ENCODE peak calls at places on chromosomes 6 and 20, in five cellular contexts. X is OCI-LY7; D is pancreas; G is activated T-cell treated with anti-CD3 and anti-CD28 coated beads for 24 hours; L is activated CD4-positive, alpha-beta memory T cell treated with anti-CD3 and anti-CD28 coated beads, Interleukin-2, amount 10 ng/mL, durations not matched to agents 7 days and 5 days. C is an unnamed sample.

GRCh38 chr6:24223131-24223715 is 97.2 kb downstream of the NRSN1 start:
- DNase-seq in G (no peak), L (no peak), D (no peak), X (no peak), C (no peak)

GRCh38 chr6:79048611-79049010 is 29.4 kb downstream of the PHIP start:
- DNase-seq in X (peak), D (no peak), L (no peak), G (no peak), C (peak)

GRCh38 chr6:149614352-149614751 is 34.2 kb downstream of the KATNA1 start:
- DNase-seq in D (no peak), G (no peak), X (no peak), L (no peak), C (no peak)

GRCh38 chr20:34874094-34874654 is 1.5 kb upstream of the GGT7 start:
- DNase-seq in G (peak), L (peak), D (peak), X (peak), C (peak)

GRCh38 chr6:17042422-17043147 is 59.3 kb upstream of the STMND1 start:
- DNase-seq in D (no peak), G (no peak), L (no peak), X (no peak), C (no peak)

GRCh38 chr20:17992224-17992637 is 23.4 kb downstream of the MGME1 start:
- DNase-seq in L (peak), D (no peak), G (peak), X (no peak), C (no peak)

GRCh38 chr20:2206957-2207769 is 88.6 kb upstream of the TGM3 start:
- DNase-seq in G (peak), X (no peak), D (peak), L (peak), C (peak)

GRCh38 chr6:28693033-28693750 is 167.5 kb downstream of the GPX5 start:
- DNase-seq in D (no peak), L (no peak), G (no peak), X (no peak), C (no peak)

GRCh38 chr6:120965814-120966213 is 368.5 kb downstream of the TBC1D32 start:
- DNase-seq in X (no peak), D (no peak), G (no peak), L (no peak), C (no peak)

GRCh38 chr20:44198872-44199271 is 11.7 kb downstream of the OSER1 start:
- DNase-seq in L (peak), D (no peak), G (no peak), X (no peak), C (no peak)

GRCh38 chr20:62496525-62497218 is 20.9 kb upstream of the GATA5 start:
- DNase-seq in X (peak), D (no peak), L (no peak), G (no peak), C (peak)